ENCODE peak calls at places on chromosome 3, in five cellular contexts. R, G, N, Y and J are unnamed samples.

GRCh38 chr3:9079674-9080073 is 116.4 kb upstream of the RAD18 start:
- DNase-seq in N (no peak), G (no peak), R (peak; percentile 17), Y (no peak), J (no peak)

GRCh38 chr3:125357032-125357658 is 18.0 kb downstream of the ZNF148 start:
- DNase-seq in Y (peak; percentile 33), N (peak; percentile 34), R (no peak), G (peak; percentile 47), J (peak; percentile 9)

GRCh38 chr3:52798978-52799476 is 4.4 kb downstream of the ITIH3 start:
- DNase-seq in R (no peak), Y (no peak), G (peak; percentile 11), N (no peak), J (no peak)

GRCh38 chr3:38227989-38228388 is 37.6 kb upstream of the SLC22A13 start:
- DNase-seq in N (no peak), R (peak; percentile 61), Y (no peak), G (peak; percentile 74), J (no peak)

GRCh38 chr3:43686333-43686699 is 4.4 kb upstream of the ABHD5 start:
- DNase-seq in G (no peak), R (no peak), Y (no peak), N (no peak), J (no peak)

GRCh38 chr3:177358968-177359600 is 161.8 kb upstream of the TBL1XR1 start:
- DNase-seq in G (peak; percentile 36), N (no peak), Y (peak; percentile 47), R (peak; percentile 60), J (peak; percentile 40)

GRCh38 chr3:104546301-104546700 is 820.4 kb upstream of the ALCAM start:
- DNase-seq in R (no peak), N (no peak), G (no peak), Y (no peak), J (no peak)

GRCh38 chr3:61956236-61956635 is 394.9 kb downstream of the PTPRG start:
- DNase-seq in G (peak; percentile 68), N (no peak), Y (no peak), R (peak; percentile 67), J (no peak)

GRCh38 chr3:141530133-141530768 is 43.4 kb downstream of the RASA2 start:
- DNase-seq in G (peak; percentile 82), R (peak; percentile 33), Y (no peak), N (no peak), J (no peak)

GRCh38 chr3:113695426-113695817 is 1.0 kb downstream of the USF3 start:
- DNase-seq in R (no peak), N (no peak), G (peak; percentile 60), Y (no peak), J (no peak)

GRCh38 chr3:189013224-189013888 is 158.4 kb upstream of the TPRG1 start:
- DNase-seq in Y (no peak), N (no peak), G (no peak), R (no peak), J (no peak)

GRCh38 chr3:140823106-140823505 is 118.5 kb upstream of the SLC25A36 start:
- DNase-seq in R (no peak), G (no peak), N (no peak), Y (no peak), J (no peak)

GRCh38 chr3:38168988-38169363 is 3.6 kb downstream of the OXSR1 start:
- DNase-seq in N (no peak), Y (no peak), G (peak; percentile 52), R (peak; percentile 47), J (no peak)